ENCODE peak calls at places on chromosomes 2 and 18, in seven cellular contexts. One of them, this sample, is unnamed.

GRCh38 chr2:149393647-149394046 is 63.3 kb downstream of the LYPD6 start:
- DNase-seq in NT2/D1: no peak
- DNase-seq in A549: no peak
- DNase-seq in ascending aorta: no peak
- DNase-seq in endodermal cell: no peak
- DNase-seq in fibroblast of the aortic adventitia: no peak
- DNase-seq in trophoblast cell: no peak
- DNase-seq in this sample: no peak

GRCh38 chr2:241751776-241752175 is 17.3 kb downstream of the D2HGDH start:
- DNase-seq in endodermal cell: no peak
- DNase-seq in A549: no peak
- DNase-seq in ascending aorta: no peak
- DNase-seq in fibroblast of the aortic adventitia: no peak
- DNase-seq in trophoblast cell: no peak
- DNase-seq in NT2/D1: no peak
- DNase-seq in this sample: no peak

GRCh38 chr2:56334622-56335021 is 150.8 kb downstream of the CCDC85A start:
- DNase-seq in ascending aorta: no peak
- DNase-seq in A549: no peak
- DNase-seq in fibroblast of the aortic adventitia: peak; percentile 47
- DNase-seq in endodermal cell: no peak
- DNase-seq in NT2/D1: no peak
- DNase-seq in trophoblast cell: no peak
- DNase-seq in this sample: peak; percentile 5

GRCh38 chr2:14899621-14900414 is 267.3 kb downstream of the LRATD1 start:
- DNase-seq in NT2/D1: no peak
- DNase-seq in A549: no peak
- DNase-seq in fibroblast of the aortic adventitia: no peak
- DNase-seq in ascending aorta: no peak
- DNase-seq in endodermal cell: no peak
- DNase-seq in trophoblast cell: no peak
- DNase-seq in this sample: no peak

GRCh38 chr2:206480161-206480560 is 36.8 kb downstream of the ADAM23 start:
- DNase-seq in ascending aorta: no peak
- DNase-seq in NT2/D1: no peak
- DNase-seq in endodermal cell: peak; percentile 81
- DNase-seq in fibroblast of the aortic adventitia: peak; percentile 12
- DNase-seq in trophoblast cell: no peak
- DNase-seq in A549: no peak
- DNase-seq in this sample: no peak

GRCh38 chr2:168889635-168890005 is 610 bp downstream of the SPC25 start:
- DNase-seq in A549: no peak
- DNase-seq in trophoblast cell: no peak
- DNase-seq in ascending aorta: no peak
- DNase-seq in endodermal cell: no peak
- DNase-seq in fibroblast of the aortic adventitia: no peak
- DNase-seq in NT2/D1: no peak
- DNase-seq in this sample: no peak

GRCh38 chr18:36095936-36096519 is 28.7 kb upstream of the RPRD1A start:
- DNase-seq in A549: peak; percentile 10
- DNase-seq in fibroblast of the aortic adventitia: peak; percentile 89
- DNase-seq in endodermal cell: no peak
- DNase-seq in NT2/D1: peak; percentile 20
- DNase-seq in ascending aorta: no peak
- DNase-seq in trophoblast cell: peak; percentile 78
- DNase-seq in this sample: peak; percentile 18

GRCh38 chr2:99278793-99279291 is 22.2 kb downstream of the LYG1 start:
- DNase-seq in fibroblast of the aortic adventitia: peak; percentile 72
- DNase-seq in NT2/D1: no peak
- DNase-seq in ascending aorta: no peak
- DNase-seq in trophoblast cell: peak; percentile 94
- DNase-seq in A549: no peak
- DNase-seq in endodermal cell: no peak
- DNase-seq in this sample: peak; percentile 51

GRCh38 chr2:156518160-156518559 is 82.0 kb downstream of the GPD2 start:
- DNase-seq in fibroblast of the aortic adventitia: no peak
- DNase-seq in A549: no peak
- DNase-seq in trophoblast cell: no peak
- DNase-seq in endodermal cell: no peak
- DNase-seq in NT2/D1: no peak
- DNase-seq in ascending aorta: no peak
- DNase-seq in this sample: no peak

GRCh38 chr18:31261792-31262582 is 56.0 kb upstream of the DSG1 start:
- DNase-seq in fibroblast of the aortic adventitia: no peak
- DNase-seq in NT2/D1: no peak
- DNase-seq in endodermal cell: peak; percentile 57
- DNase-seq in A549: no peak
- DNase-seq in ascending aorta: no peak
- DNase-seq in trophoblast cell: peak; percentile 80
- DNase-seq in this sample: no peak

GRCh38 chr2:39717067-39717466 is 51.4 kb downstream of the TMEM178A start:
- DNase-seq in NT2/D1: no peak
- DNase-seq in ascending aorta: no peak
- DNase-seq in fibroblast of the aortic adventitia: no peak
- DNase-seq in trophoblast cell: no peak
- DNase-seq in A549: no peak
- DNase-seq in endodermal cell: no peak
- DNase-seq in this sample: no peak

GRCh38 chr2:68230246-68231060 is 21.9 kb downstream of the PPP3R1 start:
- DNase-seq in fibroblast of the aortic adventitia: peak; percentile 46
- DNase-seq in NT2/D1: no peak
- DNase-seq in A549: no peak
- DNase-seq in endodermal cell: no peak
- DNase-seq in trophoblast cell: no peak
- DNase-seq in ascending aorta: no peak
- DNase-seq in this sample: no peak

GRCh38 chr2:143759455-143759854 is 630.2 kb downstream of the ARHGAP15 start:
- DNase-seq in ascending aorta: no peak
- DNase-seq in fibroblast of the aortic adventitia: no peak
- DNase-seq in endodermal cell: peak; percentile 78
- DNase-seq in A549: no peak
- DNase-seq in trophoblast cell: no peak
- DNase-seq in NT2/D1: peak; percentile 50
- DNase-seq in this sample: no peak

GRCh38 chr2:228731517-228731916 is 539.6 kb downstream of the PID1 start:
- DNase-seq in trophoblast cell: peak; percentile 13
- DNase-seq in fibroblast of the aortic adventitia: peak; percentile 85
- DNase-seq in NT2/D1: peak; percentile 20
- DNase-seq in A549: no peak
- DNase-seq in ascending aorta: peak; percentile 12
- DNase-seq in endodermal cell: no peak
- DNase-seq in this sample: peak; percentile 81

GRCh38 chr2:119809329-119810038 is 49.8 kb downstream of the PTPN4 start:
- DNase-seq in NT2/D1: no peak
- DNase-seq in fibroblast of the aortic adventitia: peak; percentile 89
- DNase-seq in trophoblast cell: no peak
- DNase-seq in ascending aorta: no peak
- DNase-seq in A549: no peak
- DNase-seq in endodermal cell: no peak
- DNase-seq in this sample: no peak

GRCh38 chr2:64463784-64464183 is 9.8 kb downstream of the LGALSL start:
- DNase-seq in A549: no peak
- DNase-seq in endodermal cell: peak; percentile 24
- DNase-seq in trophoblast cell: no peak
- DNase-seq in NT2/D1: no peak
- DNase-seq in ascending aorta: no peak
- DNase-seq in fibroblast of the aortic adventitia: peak; percentile 76
- DNase-seq in this sample: peak; percentile 23

GRCh38 chr2:156473445-156473844 is 37.3 kb downstream of the GPD2 start:
- DNase-seq in trophoblast cell: no peak
- DNase-seq in fibroblast of the aortic adventitia: no peak
- DNase-seq in ascending aorta: no peak
- DNase-seq in A549: no peak
- DNase-seq in NT2/D1: no peak
- DNase-seq in endodermal cell: no peak
- DNase-seq in this sample: no peak

GRCh38 chr2:109333414-109334194 is 204.6 kb downstream of the SH3RF3 start:
- DNase-seq in ascending aorta: no peak
- DNase-seq in NT2/D1: no peak
- DNase-seq in fibroblast of the aortic adventitia: peak; percentile 30
- DNase-seq in trophoblast cell: no peak
- DNase-seq in A549: peak; percentile 9
- DNase-seq in endodermal cell: peak; percentile 69
- DNase-seq in this sample: no peak

GRCh38 chr2:1660656-1661650 is 83.4 kb downstream of the PXDN start:
- DNase-seq in trophoblast cell: no peak
- DNase-seq in NT2/D1: no peak
- DNase-seq in ascending aorta: no peak
- DNase-seq in endodermal cell: peak; percentile 31
- DNase-seq in A549: no peak
- DNase-seq in fibroblast of the aortic adventitia: no peak
- DNase-seq in this sample: no peak

GRCh38 chr2:139529045-139529444 is 748.9 kb upstream of the NXPH2 start:
- DNase-seq in endodermal cell: no peak
- DNase-seq in trophoblast cell: no peak
- DNase-seq in ascending aorta: no peak
- DNase-seq in A549: no peak
- DNase-seq in fibroblast of the aortic adventitia: no peak
- DNase-seq in NT2/D1: no peak
- DNase-seq in this sample: no peak

GRCh38 chr2:237604960-237605359 is 14.4 kb upstream of the RAB17 start:
- DNase-seq in endodermal cell: peak; percentile 73
- DNase-seq in A549: no peak
- DNase-seq in ascending aorta: no peak
- DNase-seq in trophoblast cell: peak; percentile 41
- DNase-seq in fibroblast of the aortic adventitia: peak; percentile 49
- DNase-seq in NT2/D1: no peak
- DNase-seq in this sample: no peak

GRCh38 chr2:127664895-127665225 is 10.5 kb downstream of the LIMS2 start:
- DNase-seq in ascending aorta: no peak
- DNase-seq in fibroblast of the aortic adventitia: no peak
- DNase-seq in A549: no peak
- DNase-seq in endodermal cell: no peak
- DNase-seq in trophoblast cell: no peak
- DNase-seq in NT2/D1: no peak
- DNase-seq in this sample: no peak

GRCh38 chr2:127663566-127664064 is 11.7 kb downstream of the LIMS2 start:
- DNase-seq in NT2/D1: no peak
- DNase-seq in ascending aorta: no peak
- DNase-seq in endodermal cell: peak; percentile 47
- DNase-seq in A549: no peak
- DNase-seq in trophoblast cell: no peak
- DNase-seq in fibroblast of the aortic adventitia: no peak
- DNase-seq in this sample: no peak

GRCh38 chr2:127662937-127663565 is 12.3 kb downstream of the LIMS2 start:
- DNase-seq in endodermal cell: peak; percentile 53
- DNase-seq in A549: no peak
- DNase-seq in fibroblast of the aortic adventitia: no peak
- DNase-seq in trophoblast cell: no peak
- DNase-seq in NT2/D1: no peak
- DNase-seq in ascending aorta: no peak
- DNase-seq in this sample: no peak

GRCh38 chr2:127665267-127665893 is 9.9 kb downstream of the LIMS2 start:
- DNase-seq in fibroblast of the aortic adventitia: no peak
- DNase-seq in trophoblast cell: no peak
- DNase-seq in ascending aorta: no peak
- DNase-seq in NT2/D1: no peak
- DNase-seq in A549: no peak
- DNase-seq in endodermal cell: peak; percentile 29
- DNase-seq in this sample: no peak

GRCh38 chr2:127664065-127664894 is 11.1 kb downstream of the LIMS2 start:
- DNase-seq in fibroblast of the aortic adventitia: no peak
- DNase-seq in A549: no peak
- DNase-seq in ascending aorta: no peak
- DNase-seq in NT2/D1: no peak
- DNase-seq in trophoblast cell: no peak
- DNase-seq in endodermal cell: peak; percentile 77
- DNase-seq in this sample: no peak
- H3K4me3 ChIP-seq in fibroblast of the aortic adventitia: no peak overlapping the region
- H3K4me3 ChIP-seq in A549: no peak overlapping the region
- H3K4me3 ChIP-seq in ascending aorta: peak overlapping the region; percentile 52
- H3K4me3 ChIP-seq in NT2/D1: peak overlapping the region; percentile 34
- H3K4me3 ChIP-seq in trophoblast cell: no peak overlapping the region
- H3K4me3 ChIP-seq in endodermal cell: no peak overlapping the region
- H3K4me3 ChIP-seq in this sample: peak overlapping the region; percentile 14

DNA sequence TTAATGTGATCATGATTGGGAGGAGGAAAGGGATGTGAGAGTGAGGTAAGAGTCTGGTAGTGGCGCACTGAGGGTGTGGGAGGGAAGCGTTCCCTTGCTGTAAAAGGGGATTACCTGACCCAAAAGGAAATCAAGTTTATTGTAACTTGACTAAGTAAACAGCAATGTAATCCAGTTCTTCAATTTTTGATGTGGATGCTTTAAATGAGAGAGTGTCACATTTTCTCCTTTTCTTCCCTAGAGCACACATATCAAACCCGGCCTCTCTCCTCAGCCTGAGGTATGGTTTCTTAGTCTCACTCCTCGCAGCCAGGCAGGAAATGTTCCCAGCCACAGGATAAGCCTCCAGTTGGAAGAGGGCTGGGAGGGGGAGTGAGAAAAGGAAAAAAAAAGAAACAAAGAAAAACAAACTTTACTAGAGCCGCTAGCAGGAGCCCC is 688 bp upstream of the ARHGAP28 start:
- DNase-seq in fibroblast of the aortic adventitia: no peak
- DNase-seq in endodermal cell: no peak
- DNase-seq in A549: no peak
- DNase-seq in trophoblast cell: peak; percentile 41
- DNase-seq in ascending aorta: no peak
- DNase-seq in NT2/D1: no peak
- DNase-seq in this sample: no peak
- H3K4me3 ChIP-seq in fibroblast of the aortic adventitia: peak overlapping the region; percentile 71
- H3K4me3 ChIP-seq in endodermal cell: peak overlapping the region; percentile 92
- H3K4me3 ChIP-seq in A549: peak overlapping the region; percentile 56
- H3K4me3 ChIP-seq in trophoblast cell: no peak overlapping the region
- H3K4me3 ChIP-seq in ascending aorta: no peak overlapping the region
- H3K4me3 ChIP-seq in NT2/D1: peak overlapping the region; percentile 68
- H3K4me3 ChIP-seq in this sample: peak overlapping the region; percentile 77

DNA sequence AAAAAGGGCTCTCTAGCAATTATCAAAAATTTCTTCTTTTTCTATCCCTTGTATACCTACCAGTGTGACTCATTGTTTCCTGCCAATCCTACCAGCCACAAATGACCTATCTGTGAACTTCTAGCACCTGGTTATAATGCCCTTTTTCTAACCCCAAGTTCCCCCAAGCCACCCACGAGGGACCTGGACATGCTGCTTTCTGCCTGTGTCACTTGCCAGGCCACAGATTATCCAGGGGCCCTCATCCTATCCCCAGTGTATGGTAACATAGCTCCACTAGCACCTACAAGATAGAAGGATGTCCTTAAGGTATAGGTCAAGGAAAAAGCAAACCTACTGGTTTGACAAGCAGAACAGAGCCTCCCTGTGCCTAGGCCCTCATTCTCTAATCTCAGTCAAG is 26.8 kb downstream of the AAK1 start:
- DNase-seq in endodermal cell: no peak
- DNase-seq in ascending aorta: no peak
- DNase-seq in A549: no peak
- DNase-seq in NT2/D1: no peak
- DNase-seq in fibroblast of the aortic adventitia: no peak
- DNase-seq in trophoblast cell: peak; percentile 89
- DNase-seq in this sample: no peak
- H3K4me3 ChIP-seq in endodermal cell: no peak overlapping the region
- H3K4me3 ChIP-seq in ascending aorta: no peak overlapping the region
- H3K4me3 ChIP-seq in A549: no peak overlapping the region
- H3K4me3 ChIP-seq in NT2/D1: no peak overlapping the region
- H3K4me3 ChIP-seq in fibroblast of the aortic adventitia: no peak overlapping the region
- H3K4me3 ChIP-seq in trophoblast cell: no peak overlapping the region
- H3K4me3 ChIP-seq in this sample: no peak overlapping the region

DNA sequence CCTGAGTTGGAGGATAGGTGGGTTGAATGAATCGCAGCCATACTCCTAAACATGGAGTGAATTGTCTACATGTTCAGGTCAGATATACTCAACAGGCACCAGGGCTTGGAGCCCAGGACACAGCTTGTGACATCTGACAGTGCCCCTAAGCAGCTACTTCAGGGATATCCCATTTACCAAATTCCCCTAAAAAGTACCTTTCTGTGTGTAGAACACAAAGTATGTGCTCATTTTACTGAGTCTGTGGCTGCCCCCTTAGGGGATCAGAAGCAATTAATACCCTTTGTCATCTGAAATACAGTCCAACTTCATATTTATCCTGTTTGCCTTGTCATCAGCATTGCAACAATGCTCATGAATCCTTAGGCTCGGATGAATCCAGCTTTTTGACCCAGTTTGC is 20.8 kb downstream of the TNFRSF11A start:
- DNase-seq in ascending aorta: no peak
- DNase-seq in trophoblast cell: no peak
- DNase-seq in A549: no peak
- DNase-seq in endodermal cell: no peak
- DNase-seq in fibroblast of the aortic adventitia: no peak
- DNase-seq in NT2/D1: no peak
- DNase-seq in this sample: no peak
- H3K4me3 ChIP-seq in ascending aorta: no peak overlapping the region
- H3K4me3 ChIP-seq in trophoblast cell: no peak overlapping the region
- H3K4me3 ChIP-seq in A549: no peak overlapping the region
- H3K4me3 ChIP-seq in endodermal cell: no peak overlapping the region
- H3K4me3 ChIP-seq in fibroblast of the aortic adventitia: no peak overlapping the region
- H3K4me3 ChIP-seq in NT2/D1: no peak overlapping the region
- H3K4me3 ChIP-seq in this sample: no peak overlapping the region